ENCODE peak calls at places on chromosomes 3 and 15, in four cellular contexts. One of them, this sample, is unnamed. For H3K27me3 and H3K4me1, the result is how much of the 10 kb centered on the place peaks cover.

GRCh38 chr15:88982304-88982945 is 69.2 kb upstream of the MFGE8 start:
- DNase-seq in DND-41: no peak
- DNase-seq in body of pancreas: peak
- DNase-seq in CD8-positive, alpha-beta T cell: no peak
- DNase-seq in this sample: peak

GRCh38 chr15:56758770-56759449 is 25.6 kb upstream of the ZNF280D start:
- DNase-seq in DND-41: no peak
- DNase-seq in body of pancreas: no peak
- DNase-seq in CD8-positive, alpha-beta T cell: no peak
- DNase-seq in this sample: no peak

GRCh38 chr3:12998648-12999047 is 74.6 kb downstream of the IQSEC1 start:
- DNase-seq in DND-41: no peak
- DNase-seq in body of pancreas: no peak
- DNase-seq in CD8-positive, alpha-beta T cell: no peak
- DNase-seq in this sample: no peak

GRCh38 chr3:100006570-100007271 is 107.6 kb downstream of the FILIP1L start:
- DNase-seq in DND-41: no peak
- DNase-seq in body of pancreas: no peak
- DNase-seq in CD8-positive, alpha-beta T cell: no peak
- DNase-seq in this sample: no peak

GRCh38 chr3:150830094-150830681 is 67.2 kb upstream of the SIAH2 start:
- DNase-seq in DND-41: peak
- DNase-seq in body of pancreas: no peak
- DNase-seq in CD8-positive, alpha-beta T cell: no peak
- DNase-seq in this sample: peak

GRCh38 chr3:194043516-194043915 is 92.4 kb upstream of the HES1 start:
- DNase-seq in DND-41: no peak
- DNase-seq in body of pancreas: no peak
- DNase-seq in CD8-positive, alpha-beta T cell: no peak
- DNase-seq in this sample: no peak

GRCh38 chr15:101258238-101259144 is 6.6 kb upstream of the CHSY1 start:
- DNase-seq in DND-41: peak
- DNase-seq in body of pancreas: peak
- DNase-seq in CD8-positive, alpha-beta T cell: peak
- DNase-seq in this sample: peak

GRCh38 chr15:66703540-66703941 is 1.5 kb downstream of the SMAD6 start:
- DNase-seq in DND-41: peak
- DNase-seq in body of pancreas: peak
- DNase-seq in CD8-positive, alpha-beta T cell: no peak
- DNase-seq in this sample: peak

GRCh38 chr15:71971905-71972304 is 146.0 kb downstream of the MYO9A start:
- DNase-seq in DND-41: no peak
- DNase-seq in body of pancreas: no peak
- DNase-seq in CD8-positive, alpha-beta T cell: no peak
- DNase-seq in this sample: no peak

GRCh38 chr3:43770426-43771103 is 79.8 kb downstream of the ABHD5 start:
- DNase-seq in DND-41: peak
- DNase-seq in body of pancreas: peak
- DNase-seq in CD8-positive, alpha-beta T cell: peak
- DNase-seq in this sample: peak

GRCh38 chr3:169628567-169628966 is 34.9 kb downstream of the MECOM start:
- DNase-seq in DND-41: no peak
- DNase-seq in body of pancreas: no peak
- DNase-seq in CD8-positive, alpha-beta T cell: no peak
- DNase-seq in this sample: no peak

GRCh38 chr15:72783563-72784232 is at the start of gene ADPGK:
- DNase-seq in DND-41: peak
- DNase-seq in body of pancreas: peak
- DNase-seq in CD8-positive, alpha-beta T cell: peak
- DNase-seq in this sample: peak

GRCh38 chr3:49673131-49673714 is 928 bp upstream of the APEH start:
- DNase-seq in DND-41: no peak
- DNase-seq in body of pancreas: no peak
- DNase-seq in CD8-positive, alpha-beta T cell: no peak
- DNase-seq in this sample: no peak

GRCh38 chr3:100558233-100558632 is 51.2 kb upstream of the ADGRG7 start:
- DNase-seq in DND-41: no peak
- DNase-seq in body of pancreas: no peak
- DNase-seq in CD8-positive, alpha-beta T cell: no peak
- DNase-seq in this sample: no peak

GRCh38 chr3:185215873-185216586 is 37.8 kb downstream of the EHHADH start:
- DNase-seq in DND-41: no peak
- DNase-seq in body of pancreas: no peak
- DNase-seq in CD8-positive, alpha-beta T cell: no peak
- DNase-seq in this sample: no peak

GRCh38 chr3:113166719-113167492 is 44.5 kb upstream of the BOC start:
- DNase-seq in DND-41: no peak
- DNase-seq in body of pancreas: no peak
- DNase-seq in CD8-positive, alpha-beta T cell: no peak
- DNase-seq in this sample: peak

GRCh38 chr3:61928020-61928419 is 366.6 kb downstream of the PTPRG start:
- DNase-seq in DND-41: no peak
- DNase-seq in body of pancreas: no peak
- DNase-seq in CD8-positive, alpha-beta T cell: no peak
- DNase-seq in this sample: no peak

GRCh38 chr3:61926913-61927312 is 365.5 kb downstream of the PTPRG start:
- DNase-seq in DND-41: no peak
- DNase-seq in body of pancreas: no peak
- DNase-seq in CD8-positive, alpha-beta T cell: no peak
- DNase-seq in this sample: no peak

GRCh38 chr3:61925721-61926120 is 364.4 kb downstream of the PTPRG start:
- DNase-seq in DND-41: no peak
- DNase-seq in body of pancreas: no peak
- DNase-seq in CD8-positive, alpha-beta T cell: no peak
- DNase-seq in this sample: no peak

GRCh38 chr3:61928776-61929175 is 367.4 kb downstream of the PTPRG start:
- DNase-seq in DND-41: no peak
- DNase-seq in body of pancreas: no peak
- DNase-seq in CD8-positive, alpha-beta T cell: no peak
- DNase-seq in this sample: no peak

GRCh38 chr3:61927332-61927731 is 366.0 kb downstream of the PTPRG start:
- DNase-seq in DND-41: peak
- DNase-seq in body of pancreas: peak
- DNase-seq in CD8-positive, alpha-beta T cell: no peak
- DNase-seq in this sample: peak
- H3K27me3 ChIP-seq in DND-41: under half
- H3K27me3 ChIP-seq in body of pancreas: under half
- H3K27me3 ChIP-seq in CD8-positive, alpha-beta T cell: under half
- H3K27me3 ChIP-seq in this sample: under half

DNA sequence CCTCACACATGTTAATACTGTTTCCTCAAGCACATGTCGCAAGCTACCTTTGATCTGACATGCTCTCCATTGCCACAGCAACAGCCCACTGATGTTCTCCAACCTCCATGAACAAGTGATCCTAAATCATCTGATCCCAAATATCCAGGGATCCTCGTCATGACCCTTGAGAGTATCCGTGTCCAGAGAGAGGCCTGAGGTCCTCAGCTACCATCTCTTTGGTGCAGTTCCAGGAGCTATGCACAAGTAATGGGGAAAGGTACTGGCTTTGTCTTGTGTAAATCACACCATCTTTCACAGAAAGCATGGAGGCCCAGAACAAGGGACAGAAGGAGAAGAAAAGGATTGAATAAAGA is 2.4 kb downstream of the GCSAM start:
- DNase-seq in DND-41: no peak
- DNase-seq in body of pancreas: no peak
- DNase-seq in CD8-positive, alpha-beta T cell: no peak
- DNase-seq in this sample: no peak
- H3K4me1 ChIP-seq in DND-41: under half
- H3K4me1 ChIP-seq in body of pancreas: under half
- H3K4me1 ChIP-seq in CD8-positive, alpha-beta T cell: half or more
- H3K4me1 ChIP-seq in this sample: under half

GRCh38 chr15:51093865-51094605 is 671 bp downstream of the TNFAIP8L3 start:
- DNase-seq in DND-41: no peak
- DNase-seq in body of pancreas: peak
- DNase-seq in CD8-positive, alpha-beta T cell: no peak
- DNase-seq in this sample: no peak
- H3K27me3 ChIP-seq in DND-41: under half
- H3K27me3 ChIP-seq in body of pancreas: under half
- H3K27me3 ChIP-seq in CD8-positive, alpha-beta T cell: under half
- H3K27me3 ChIP-seq in this sample: half or more

DNA sequence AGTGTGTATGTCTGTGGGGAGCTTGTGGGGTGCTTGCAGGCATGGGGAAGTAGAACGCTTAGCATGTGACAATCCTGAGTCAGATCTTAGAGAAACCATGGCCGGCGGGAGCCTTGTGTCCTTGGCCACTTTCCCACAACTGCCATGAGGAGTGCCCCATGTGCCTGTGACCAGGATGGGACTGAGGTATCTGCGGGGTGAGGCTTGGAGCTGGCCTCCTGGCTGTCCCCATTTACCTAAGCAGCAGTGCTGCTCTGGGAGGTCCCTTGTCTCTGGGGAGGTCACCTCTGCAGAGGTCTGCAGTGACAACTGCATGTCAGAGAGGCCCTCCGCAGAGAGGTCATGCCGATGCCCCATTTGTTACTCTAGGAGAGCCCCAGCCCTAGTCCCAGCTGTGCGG is 23.5 kb downstream of the TRPM1 start:
- DNase-seq in DND-41: no peak
- DNase-seq in body of pancreas: no peak
- DNase-seq in CD8-positive, alpha-beta T cell: no peak
- DNase-seq in this sample: no peak
- H3K4me1 ChIP-seq in DND-41: under half
- H3K4me1 ChIP-seq in body of pancreas: under half
- H3K4me1 ChIP-seq in CD8-positive, alpha-beta T cell: under half
- H3K4me1 ChIP-seq in this sample: under half

GRCh38 chr3:24748472-24748871 is 253.8 kb upstream of the THRB start:
- DNase-seq in DND-41: no peak
- DNase-seq in body of pancreas: no peak
- DNase-seq in CD8-positive, alpha-beta T cell: no peak
- DNase-seq in this sample: no peak
- H3K27me3 ChIP-seq in DND-41: under half
- H3K27me3 ChIP-seq in body of pancreas: under half
- H3K27me3 ChIP-seq in CD8-positive, alpha-beta T cell: under half
- H3K27me3 ChIP-seq in this sample: under half

GRCh38 chr15:69997701-69998273 is 99.9 kb downstream of the TLE3 start:
- DNase-seq in DND-41: no peak
- DNase-seq in body of pancreas: peak
- DNase-seq in CD8-positive, alpha-beta T cell: no peak
- DNase-seq in this sample: peak
- H3K4me1 ChIP-seq in DND-41: under half
- H3K4me1 ChIP-seq in body of pancreas: under half
- H3K4me1 ChIP-seq in CD8-positive, alpha-beta T cell: under half
- H3K4me1 ChIP-seq in this sample: under half

This sample was measured in BE2C.